ENCODE peak calls at places on chromosomes 2 and 18, in eight cellular contexts. A, Z, F, K, R, E, T and O are unnamed samples.

GRCh38 chr2:136246086-136246669 is 128.2 kb upstream of the CXCR4 start:
- DNase-seq in A (peak), E (peak), F (no peak), K (peak), Z (peak), R (no peak), T (peak), O (peak)

GRCh38 chr2:35035883-35036282 is 1319.7 kb upstream of the CRIM1 start:
- DNase-seq in F (no peak), K (no peak), E (no peak), A (no peak), T (no peak), Z (no peak), R (no peak), O (no peak)

GRCh38 chr2:108982259-108982679 is 6.8 kb downstream of the EDAR start:
- DNase-seq in E (no peak), Z (no peak), F (no peak), K (no peak), R (no peak), T (no peak), A (no peak), O (no peak)

GRCh38 chr2:63268946-63269345 is 218.3 kb downstream of the OTX1 start:
- DNase-seq in A (no peak), R (no peak), E (no peak), T (no peak), Z (no peak), F (no peak), K (no peak), O (no peak)

GRCh38 chr2:232449964-232450363 is 6.0 kb upstream of the ALPI start:
- DNase-seq in R (no peak), K (no peak), E (no peak), T (no peak), A (no peak), Z (peak), F (no peak), O (no peak)

GRCh38 chr18:2444201-2444875 is 127.0 kb downstream of the METTL4 start:
- DNase-seq in R (no peak), F (no peak), A (no peak), T (no peak), E (no peak), Z (no peak), K (no peak), O (no peak)

GRCh38 chr2:168194784-168195522 is 52.4 kb downstream of the STK39 start:
- DNase-seq in A (no peak), E (peak), F (no peak), K (peak), Z (no peak), T (no peak), R (no peak), O (peak)

GRCh38 chr2:861655-862355 is 88.8 kb upstream of the SNTG2 start:
- DNase-seq in E (no peak), F (no peak), Z (no peak), K (no peak), A (no peak), T (no peak), R (no peak), O (no peak)

GRCh38 chr2:85272357-85272756 is 55.4 kb downstream of the TGOLN2 start:
- DNase-seq in K (no peak), A (no peak), E (no peak), F (no peak), Z (no peak), R (no peak), T (no peak), O (no peak)

GRCh38 chr2:12857891-12858290 is 141.2 kb downstream of the TRIB2 start:
- DNase-seq in A (no peak), E (no peak), Z (no peak), K (no peak), F (no peak), R (no peak), T (no peak), O (no peak)

GRCh38 chr18:79847606-79848293 is 50.0 kb downstream of the KCNG2 start:
- DNase-seq in T (no peak), R (no peak), A (no peak), Z (no peak), F (no peak), K (no peak), E (no peak), O (no peak)

GRCh38 chr18:55228707-55229106 is 269.4 kb upstream of the CCDC68 start:
- DNase-seq in T (no peak), A (no peak), R (no peak), Z (peak), E (no peak), K (no peak), F (no peak), O (no peak)

GRCh38 chr2:19775838-19776237 is 125.9 kb downstream of the TTC32 start:
- DNase-seq in F (no peak), R (no peak), A (no peak), Z (no peak), E (no peak), T (no peak), K (peak), O (no peak)

GRCh38 chr2:212926948-212927347 is 224.5 kb downstream of the IKZF2 start:
- DNase-seq in K (no peak), R (peak), E (no peak), A (no peak), F (no peak), Z (peak), T (no peak), O (no peak)

GRCh38 chr2:2326053-2326452 is 5.0 kb downstream of the MYT1L start:
- DNase-seq in T (no peak), A (no peak), Z (no peak), E (no peak), F (no peak), R (no peak), K (no peak), O (no peak)

GRCh38 chr2:233434666-233435375 is 80.5 kb downstream of the DGKD start:
- DNase-seq in T (no peak), R (peak), Z (no peak), E (no peak), K (no peak), A (no peak), F (peak), O (no peak)

GRCh38 chr2:212959469-212960117 is 191.8 kb downstream of the IKZF2 start:
- DNase-seq in A (no peak), F (no peak), E (no peak), K (no peak), T (no peak), R (no peak), Z (no peak), O (no peak)

GRCh38 chr2:54256091-54256694 is at the start of gene TSPYL6:
- DNase-seq in E (no peak), T (no peak), R (no peak), A (no peak), Z (no peak), K (no peak), F (no peak), O (no peak)

GRCh38 chr2:37337636-37338280 is 6.7 kb upstream of the QPCT start:
- DNase-seq in F (no peak), A (no peak), K (peak), E (no peak), T (no peak), Z (no peak), R (no peak), O (no peak)

GRCh38 chr2:207960911-207961310 is 64.4 kb downstream of the PLEKHM3 start:
- DNase-seq in Z (no peak), T (no peak), F (no peak), E (no peak), A (no peak), R (no peak), K (no peak), O (no peak)

GRCh38 chr18:23209031-23209430 is 73.7 kb downstream of the CABLES1 start:
- DNase-seq in T (no peak), F (no peak), K (peak), Z (no peak), E (no peak), A (no peak), R (no peak), O (no peak)

GRCh38 chr2:107091163-107091864 is 205.3 kb upstream of the ST6GAL2 start:
- DNase-seq in A (no peak), E (no peak), Z (no peak), T (no peak), K (no peak), F (no peak), R (no peak), O (no peak)

GRCh38 chr18:25284278-25284677 is 67.7 kb downstream of the ZNF521 start:
- DNase-seq in E (no peak), A (no peak), T (no peak), R (no peak), K (no peak), Z (no peak), F (no peak), O (no peak)

GRCh38 chr2:240877460-240878340 is 9.1 kb downstream of the AGXT start:
- DNase-seq in Z (peak), A (no peak), R (no peak), T (no peak), E (no peak), F (no peak), K (no peak), O (no peak)

GRCh38 chr2:240154606-240155005 is 14.1 kb upstream of the OTOS start:
- DNase-seq in Z (peak), A (no peak), F (no peak), K (no peak), R (no peak), T (no peak), E (no peak), O (no peak)

GRCh38 chr2:43462866-43463641 is 132.8 kb downstream of the THADA start:
- DNase-seq in F (no peak), Z (no peak), T (no peak), R (no peak), E (no peak), A (no peak), K (no peak), O (no peak)

GRCh38 chr2:167759531-167759930 is 487.9 kb downstream of the STK39 start:
- DNase-seq in F (no peak), T (no peak), Z (no peak), R (no peak), A (no peak), E (no peak), K (no peak), O (no peak)

GRCh38 chr2:17460401-17461086 is 57.7 kb downstream of the RAD51AP2 start:
- DNase-seq in Z (no peak), A (no peak), R (no peak), T (no peak), E (no peak), F (no peak), K (no peak), O (no peak)

GRCh38 chr2:223596208-223596607 is 6.0 kb downstream of the SCG2 start:
- DNase-seq in T (no peak), K (no peak), A (no peak), R (no peak), E (no peak), F (no peak), Z (no peak), O (no peak)
- TF ChIP-seq CTCF in T (no peak), K (no peak), A (no peak), R (no peak), E (no peak), F (no peak), Z (no peak), O (no peak)

GRCh38 chr2:79219383-79219988 is 59.9 kb upstream of the REG3A start:
- DNase-seq in K (peak), Z (no peak), R (no peak), T (peak), E (peak), F (no peak), A (peak), O (peak)

DNA sequence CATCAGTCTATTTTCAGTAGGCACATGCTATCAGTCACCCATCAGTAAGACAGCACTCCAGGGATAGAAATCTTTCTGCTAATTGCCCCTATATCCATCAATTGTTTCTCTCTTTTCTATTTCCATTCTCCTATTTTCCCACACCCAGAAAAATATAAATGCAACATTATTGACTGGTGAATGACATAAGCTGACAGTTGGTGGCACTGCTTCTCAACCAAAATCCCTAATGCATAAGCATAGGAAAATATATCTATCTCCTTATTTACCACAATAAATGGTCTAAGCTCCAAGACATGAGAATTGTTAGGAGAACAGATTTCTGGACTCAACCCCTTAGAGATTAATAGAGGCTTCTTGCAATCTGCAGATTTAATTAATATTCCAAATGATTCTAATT is 64.0 kb upstream of the REG3A start:
- DNase-seq in A (no peak), T (no peak), E (no peak), Z (no peak), R (no peak), K (no peak), F (no peak), O (no peak)
- TF ChIP-seq CTCF in A (no peak), T (no peak), E (no peak), Z (no peak), R (no peak), K (no peak), F (peak), O (no peak)

GRCh38 chr2:216110620-216111019 is 1.5 kb downstream of the XRCC5 start:
- DNase-seq in T (no peak), R (no peak), F (no peak), Z (no peak), A (no peak), E (no peak), K (no peak), O (no peak)

GRCh38 chr2:216108310-216108966 is 710 bp upstream of the XRCC5 start:
- DNase-seq in R (no peak), F (no peak), T (no peak), Z (no peak), A (peak), K (no peak), E (no peak), O (no peak)

GRCh38 chr2:216108967-216109921 is at the start of gene XRCC5:
- DNase-seq in E (peak), T (peak), A (peak), R (peak), Z (peak), F (peak), K (peak), O (peak)

GRCh38 chr2:216111122-216111521 is 2.0 kb downstream of the XRCC5 start:
- DNase-seq in R (no peak), K (no peak), E (no peak), T (no peak), Z (no peak), A (no peak), F (no peak), O (no peak)

GRCh38 chr2:216109962-216110614 is 940 bp downstream of the XRCC5 start:
- DNase-seq in Z (no peak), F (no peak), E (no peak), K (peak), A (no peak), R (no peak), T (no peak), O (peak)
- TF ChIP-seq CTCF in Z (peak), F (peak), E (no peak), K (peak), A (peak), R (peak), T (peak), O (peak)

GRCh38 chr2:66929632-66930385 is 467.3 kb upstream of the ETAA1 start:
- DNase-seq in E (no peak), Z (peak), A (no peak), K (peak), F (no peak), R (peak), T (peak), O (no peak)
- TF ChIP-seq CTCF in E (no peak), Z (no peak), A (no peak), K (no peak), F (no peak), R (no peak), T (no peak), O (no peak)

GRCh38 chr2:127526940-127527804 is 883 bp upstream of the IWS1 start:
- DNase-seq in R (no peak), T (peak), Z (no peak), A (no peak), F (no peak), E (no peak), K (no peak), O (no peak)

GRCh38 chr2:127526142-127526939 is at the start of gene IWS1:
- DNase-seq in E (peak), Z (peak), A (peak), K (peak), T (peak), F (peak), R (peak), O (peak)

GRCh38 chr2:127530245-127531132 is 4.2 kb upstream of the IWS1 start:
- DNase-seq in A (no peak), Z (no peak), T (no peak), R (no peak), K (no peak), E (no peak), F (no peak), O (no peak)

GRCh38 chr2:127531133-127531709 is 4.3 kb upstream of the MYO7B start:
- DNase-seq in Z (no peak), F (no peak), E (no peak), R (no peak), K (peak), A (no peak), T (no peak), O (no peak)

DNA sequence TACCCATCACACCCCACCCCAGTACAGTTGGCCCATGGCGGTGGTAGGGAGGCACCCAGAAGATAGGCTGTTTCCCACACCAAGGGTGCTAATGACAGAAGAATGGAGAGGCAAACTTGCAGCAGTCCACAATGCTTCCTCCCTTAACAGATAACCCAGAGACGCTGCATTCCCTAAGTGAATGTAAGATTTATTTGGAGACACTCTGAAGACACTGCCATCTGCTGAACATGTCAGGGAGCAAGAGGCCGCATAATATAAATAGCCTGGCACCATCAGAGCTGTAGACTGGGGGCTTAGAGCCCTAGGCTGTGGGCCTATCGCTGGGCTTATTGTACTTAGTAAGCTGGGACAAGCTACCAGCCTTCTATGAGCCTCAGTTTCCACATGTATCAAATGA is 2.2 kb upstream of the IWS1 start:
- DNase-seq in K (no peak), A (no peak), Z (no peak), E (no peak), R (no peak), T (no peak), F (no peak), O (no peak)
- TF ChIP-seq CTCF in K (no peak), A (no peak), Z (no peak), E (no peak), R (no peak), T (no peak), F (no peak), O (no peak)

GRCh38 chr2:75654012-75654411 is 7.4 kb downstream of the MRPL19 start:
- DNase-seq in A (no peak), T (no peak), R (no peak), Z (no peak), F (no peak), K (no peak), E (no peak), O (no peak)
- TF ChIP-seq CTCF in A (no peak), T (no peak), R (no peak), Z (no peak), F (peak), K (no peak), E (no peak), O (no peak)

GRCh38 chr2:113700186-113700841 is 56.1 kb downstream of the SLC35F5 start:
- DNase-seq in E (peak), R (peak), Z (peak), F (no peak), K (peak), T (no peak), A (no peak), O (peak)
- TF ChIP-seq CTCF in E (peak), R (peak), Z (peak), F (peak), K (peak), T (no peak), A (no peak), O (peak)